ENCODE peak calls at places on chromosomes 2 and 18, in eight cellular contexts. A, J, B, Q, K, Y, F and M are unnamed samples.
A peak's percentile ranks its signal among the peaks of the same experiment; 100 is the strongest.

GRCh38 chr2:221482581-221483140 is 89.4 kb downstream of the EPHA4 start:
- DNase-seq in B (no peak), F (no peak), Y (no peak), Q (no peak), K (no peak), J (no peak), A (no peak), M (no peak)

GRCh38 chr2:119402645-119403560 is 28.8 kb upstream of the TMEM37 start:
- DNase-seq in Y (no peak), Q (no peak), B (peak; percentile 71), A (no peak), J (no peak), K (peak; percentile 83), F (no peak), M (no peak)

GRCh38 chr2:114754907-114755563 is 312.6 kb downstream of the DPP10 start:
- DNase-seq in B (no peak), K (no peak), Q (no peak), J (no peak), Y (no peak), F (no peak), A (no peak), M (no peak)

GRCh38 chr2:106205488-106205887 is 11.4 kb upstream of the UXS1 start:
- DNase-seq in J (no peak), F (no peak), A (no peak), Y (no peak), B (no peak), K (no peak), Q (no peak), M (no peak)

GRCh38 chr2:54728669-54729120 is 5.2 kb downstream of the EML6 start:
- DNase-seq in J (no peak), B (no peak), A (no peak), Q (peak; percentile 49), Y (no peak), F (no peak), K (no peak), M (no peak)

GRCh38 chr18:28476302-28476701 is 299.4 kb upstream of the CDH2 start:
- DNase-seq in Y (no peak), B (no peak), K (no peak), Q (no peak), J (no peak), F (no peak), A (no peak), M (no peak)

GRCh38 chr2:223026357-223027110 is 25.5 kb upstream of the KCNE4 start:
- DNase-seq in Q (no peak), Y (no peak), J (no peak), F (no peak), B (no peak), A (no peak), K (no peak), M (no peak)

GRCh38 chr18:37537868-37538525 is 27.6 kb downstream of the CELF4 start:
- DNase-seq in F (peak; percentile 52), Y (peak; percentile 85), B (peak; percentile 60), A (peak; percentile 76), J (peak; percentile 15), Q (peak; percentile 37), K (peak; percentile 78), M (peak; percentile 85)

GRCh38 chr18:55328301-55328700 is 259.7 kb downstream of the TCF4 start:
- DNase-seq in A (no peak), Y (no peak), K (no peak), J (no peak), B (no peak), Q (no peak), F (no peak), M (no peak)

GRCh38 chr2:226325541-226325940 is 474.1 kb downstream of the IRS1 start:
- DNase-seq in Q (no peak), B (no peak), K (no peak), F (no peak), Y (no peak), J (no peak), A (no peak), M (no peak)

GRCh38 chr2:8169443-8169842 is 512.4 kb upstream of the ID2 start:
- DNase-seq in K (no peak), F (no peak), B (no peak), A (no peak), J (no peak), Y (no peak), Q (no peak), M (no peak)

GRCh38 chr2:105856576-105856975 is 111.9 kb downstream of the NCK2 start:
- DNase-seq in Q (no peak), Y (no peak), F (no peak), J (no peak), K (no peak), A (no peak), B (no peak), M (no peak)

GRCh38 chr18:14089781-14090180 is 42.5 kb downstream of the ZNF519 start:
- DNase-seq in A (no peak), K (no peak), F (no peak), B (no peak), Y (no peak), J (no peak), Q (no peak), M (no peak)

GRCh38 chr2:105455488-105455991 is 56.7 kb upstream of the FHL2 start:
- DNase-seq in J (peak; percentile 99), Y (no peak), Q (peak; percentile 95), A (no peak), F (peak; percentile 89), B (peak; percentile 75), K (peak; percentile 74), M (no peak)

GRCh38 chr2:30144260-30144659 is 2.5 kb upstream of the YPEL5 start:
- DNase-seq in A (no peak), B (no peak), K (no peak), F (no peak), Q (no peak), J (no peak), Y (no peak), M (no peak)

GRCh38 chr2:202069189-202070050 is 3.6 kb upstream of the KIAA2012 start:
- DNase-seq in K (no peak), Q (no peak), J (no peak), F (no peak), Y (peak; percentile 20), B (peak; percentile 77), A (no peak), M (no peak)

DNA sequence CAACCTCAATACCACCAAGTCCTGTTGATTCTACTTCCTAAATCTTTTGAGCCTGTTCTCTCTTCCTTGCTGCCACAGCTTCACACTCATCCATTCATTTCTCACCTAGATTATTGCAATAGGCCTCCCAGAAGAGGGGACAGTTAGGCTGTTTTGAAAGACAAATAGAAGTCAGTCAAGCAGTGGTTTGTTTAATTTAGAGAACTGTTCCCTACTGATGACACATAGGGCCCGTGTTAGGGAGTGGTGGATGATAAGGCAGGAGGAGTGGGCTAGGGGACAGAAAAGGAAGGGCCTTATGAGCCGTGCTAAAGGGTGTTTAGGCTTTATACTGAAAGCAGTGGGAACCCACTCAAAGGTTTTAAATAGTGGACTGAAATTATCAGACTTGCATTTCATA is 59.6 kb upstream of the ZFP36L2 start:
- DNase-seq in B (no peak), K (no peak), Y (no peak), J (no peak), A (no peak), Q (no peak), F (no peak), M (no peak)
- H3K4me3 ChIP-seq in B (no peak overlapping the region), K (no peak overlapping the region), Y (no peak overlapping the region), J (no peak overlapping the region), A (no peak overlapping the region), Q (no peak overlapping the region), F (no peak overlapping the region), M (no peak overlapping the region)

DNA sequence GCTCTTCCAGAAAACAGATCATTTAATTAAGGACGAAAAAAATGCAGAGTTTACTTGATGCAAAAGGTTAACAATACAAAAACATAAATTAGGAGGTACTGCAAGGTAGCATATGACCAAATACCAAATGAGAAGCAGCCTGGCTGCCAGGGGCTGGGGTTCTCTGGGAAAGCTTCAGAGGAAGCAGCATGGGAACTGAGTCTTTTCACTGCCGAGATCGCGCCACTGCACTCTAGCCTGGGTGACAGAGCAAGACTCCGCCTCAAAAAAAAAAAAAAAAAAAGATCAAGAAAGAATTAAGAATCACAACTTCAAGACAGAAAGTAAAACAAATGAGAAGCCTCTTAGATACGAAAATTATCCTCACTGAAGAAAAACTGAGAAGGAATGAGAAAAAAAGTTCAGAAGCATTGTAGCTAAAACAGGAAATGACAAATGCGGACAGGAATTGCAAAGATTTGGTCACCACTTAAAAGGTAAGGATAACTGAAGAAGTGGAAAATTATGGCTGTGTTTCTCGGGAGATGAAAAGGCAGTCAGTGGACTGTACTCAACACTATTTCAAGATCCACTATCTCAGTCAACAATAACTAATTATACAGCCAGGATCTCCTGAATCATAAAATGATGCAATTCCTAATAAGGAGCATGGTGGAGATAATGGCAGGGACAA is 4.3 kb downstream of the SEPTIN10 start:
- DNase-seq in B (no peak), Y (no peak), F (no peak), A (no peak), J (no peak), Q (peak; percentile 62), K (no peak), M (no peak)
- TF ChIP-seq POLR2AphosphoS5 in B (no peak), Y (no peak), F (no peak), A (peak; percentile 30), J (no peak), Q (peak; percentile 32), K (no peak), M (no peak)

GRCh38 chr2:80719607-80720006 is 415.1 kb upstream of the LRRTM1 start:
- DNase-seq in Y (no peak), J (no peak), Q (no peak), F (no peak), A (no peak), K (no peak), B (no peak), M (no peak)
- H3K9me3 ChIP-seq in Y (no peaks in the 10 kb centered on the region), J (no peaks in the 10 kb centered on the region), Q (no peaks in the 10 kb centered on the region), F (no peaks in the 10 kb centered on the region), A (no peaks in the 10 kb centered on the region), K (no peaks in the 10 kb centered on the region), B (no peaks in the 10 kb centered on the region), M (peaks cover 2% of the 10 kb centered on the region)

GRCh38 chr2:16509042-16509441 is 156.6 kb downstream of the CYRIA start:
- DNase-seq in K (no peak), Q (no peak), Y (no peak), B (no peak), J (no peak), A (no peak), F (no peak), M (no peak)

GRCh38 chr2:16511041-16511440 is 154.6 kb downstream of the CYRIA start:
- DNase-seq in Q (no peak), K (no peak), B (no peak), A (no peak), Y (no peak), J (no peak), F (no peak), M (no peak)

GRCh38 chr2:16508061-16508851 is 157.4 kb downstream of the CYRIA start:
- DNase-seq in J (no peak), Q (no peak), K (peak; percentile 62), B (peak; percentile 43), Y (peak; percentile 48), A (no peak), F (no peak), M (no peak)

GRCh38 chr2:16506366-16506765 is 159.3 kb downstream of the CYRIA start:
- DNase-seq in B (no peak), F (no peak), J (no peak), Q (no peak), Y (no peak), A (no peak), K (no peak), M (no peak)

DNA sequence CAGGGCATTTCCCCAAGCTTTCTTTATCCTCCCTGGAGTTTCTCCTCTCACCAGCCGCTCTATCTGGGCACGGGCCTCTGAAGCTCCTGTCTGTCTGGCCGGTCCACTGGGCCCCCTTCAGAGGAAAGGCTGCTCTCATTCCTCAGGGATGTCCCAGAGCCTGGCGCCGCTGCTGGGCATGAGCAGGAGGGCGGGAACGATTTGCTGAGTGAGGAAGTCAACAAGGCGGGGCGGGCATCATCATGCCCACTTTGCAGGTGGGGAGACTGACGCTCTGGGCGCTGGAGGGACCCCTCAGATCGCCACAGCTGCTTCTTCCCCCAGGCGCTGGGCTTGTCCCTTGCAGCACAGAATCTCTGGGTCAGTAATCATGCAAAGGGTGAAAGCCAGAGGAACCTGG is 158.0 kb downstream of the CYRIA start:
- DNase-seq in B (no peak), J (no peak), Y (no peak), Q (no peak), K (no peak), A (no peak), F (no peak), M (no peak)
- H3K4me3 ChIP-seq in B (no peak overlapping the region), J (peak overlapping the region; percentile 21), Y (no peak overlapping the region), Q (no peak overlapping the region), K (peak overlapping the region; percentile 48), A (peak overlapping the region; percentile 51), F (peak overlapping the region; percentile 21), M (peak overlapping the region; percentile 38)